ENCODE peak calls at places on chromosomes 11 and 22, in five cellular contexts. B, R, G, M and N are unnamed samples. For H3K9me2, the result is how much of the 10 kb centered on the place peaks cover.

GRCh38 chr11:61102667-61103491 is 590 bp downstream of the CD5 start:
- DNase-seq in G (no peak), B (no peak), R (no peak), M (no peak), N (no peak)

GRCh38 chr11:3021125-3021524 is 29.0 kb upstream of the NAP1L4 start:
- DNase-seq in R (peak), G (peak), B (peak), M (peak), N (peak)

GRCh38 chr11:60625262-60625661 is 74.2 kb upstream of the MS4A8 start:
- DNase-seq in G (peak), R (peak), B (peak), M (peak), N (peak)

GRCh38 chr22:26161746-26162145 is 7.5 kb upstream of the SEZ6L start:
- DNase-seq in B (no peak), R (no peak), M (no peak), G (no peak), N (no peak)

GRCh38 chr11:61367406-61367805 is 5.2 kb downstream of the TMEM138 start:
- DNase-seq in R (no peak), G (no peak), B (no peak), M (no peak), N (no peak)

GRCh38 chr11:110298298-110298765 is 1.9 kb upstream of the RDX start:
- DNase-seq in R (no peak), M (peak), B (no peak), G (no peak), N (peak)

GRCh38 chr11:131025020-131025419 is 108.7 kb upstream of the SNX19 start:
- DNase-seq in R (no peak), G (peak), M (peak), B (peak), N (peak)

GRCh38 chr22:42964994-42965699 is 49.8 kb downstream of the PACSIN2 start:
- DNase-seq in G (no peak), B (no peak), R (no peak), M (peak), N (no peak)

GRCh38 chr22:49691256-49691655 is 136.4 kb downstream of the BRD1 start:
- DNase-seq in B (no peak), G (no peak), R (no peak), M (no peak), N (no peak)

GRCh38 chr22:38415561-38416321 is 39.3 kb downstream of the KCNJ4 start:
- DNase-seq in B (no peak), M (no peak), G (peak), R (no peak), N (peak)

GRCh38 chr11:62324738-62325556 is 12.3 kb upstream of the ASRGL1 start:
- DNase-seq in R (peak), M (peak), G (peak), B (peak), N (peak)

GRCh38 chr11:116736763-116737162 is 36.0 kb downstream of the BUD13 start:
- DNase-seq in G (peak), B (peak), M (peak), R (no peak), N (no peak)

GRCh38 chr11:73177380-73178091 is 35.4 kb upstream of the FCHSD2 start:
- DNase-seq in G (no peak), R (no peak), M (peak), B (peak), N (no peak)

GRCh38 chr11:76763573-76764348 is 19.4 kb upstream of the TSKU start:
- DNase-seq in M (peak), B (peak), R (no peak), G (no peak), N (no peak)

GRCh38 chr11:85965202-85965601 is 103.7 kb downstream of the PICALM start:
- DNase-seq in M (no peak), B (peak), G (no peak), R (no peak), N (no peak)

GRCh38 chr11:118051611-118052461 is 25.0 kb upstream of the TMPRSS4 start:
- DNase-seq in M (no peak), G (no peak), B (no peak), R (peak), N (no peak)

GRCh38 chr11:118641463-118642019 is 34.1 kb downstream of the PHLDB1 start:
- DNase-seq in R (peak), B (no peak), M (peak), G (no peak), N (peak)

GRCh38 chr11:67120881-67121710 is 2.0 kb downstream of the KDM2A start:
- DNase-seq in M (peak), R (peak), G (no peak), B (peak), N (peak)

DNA sequence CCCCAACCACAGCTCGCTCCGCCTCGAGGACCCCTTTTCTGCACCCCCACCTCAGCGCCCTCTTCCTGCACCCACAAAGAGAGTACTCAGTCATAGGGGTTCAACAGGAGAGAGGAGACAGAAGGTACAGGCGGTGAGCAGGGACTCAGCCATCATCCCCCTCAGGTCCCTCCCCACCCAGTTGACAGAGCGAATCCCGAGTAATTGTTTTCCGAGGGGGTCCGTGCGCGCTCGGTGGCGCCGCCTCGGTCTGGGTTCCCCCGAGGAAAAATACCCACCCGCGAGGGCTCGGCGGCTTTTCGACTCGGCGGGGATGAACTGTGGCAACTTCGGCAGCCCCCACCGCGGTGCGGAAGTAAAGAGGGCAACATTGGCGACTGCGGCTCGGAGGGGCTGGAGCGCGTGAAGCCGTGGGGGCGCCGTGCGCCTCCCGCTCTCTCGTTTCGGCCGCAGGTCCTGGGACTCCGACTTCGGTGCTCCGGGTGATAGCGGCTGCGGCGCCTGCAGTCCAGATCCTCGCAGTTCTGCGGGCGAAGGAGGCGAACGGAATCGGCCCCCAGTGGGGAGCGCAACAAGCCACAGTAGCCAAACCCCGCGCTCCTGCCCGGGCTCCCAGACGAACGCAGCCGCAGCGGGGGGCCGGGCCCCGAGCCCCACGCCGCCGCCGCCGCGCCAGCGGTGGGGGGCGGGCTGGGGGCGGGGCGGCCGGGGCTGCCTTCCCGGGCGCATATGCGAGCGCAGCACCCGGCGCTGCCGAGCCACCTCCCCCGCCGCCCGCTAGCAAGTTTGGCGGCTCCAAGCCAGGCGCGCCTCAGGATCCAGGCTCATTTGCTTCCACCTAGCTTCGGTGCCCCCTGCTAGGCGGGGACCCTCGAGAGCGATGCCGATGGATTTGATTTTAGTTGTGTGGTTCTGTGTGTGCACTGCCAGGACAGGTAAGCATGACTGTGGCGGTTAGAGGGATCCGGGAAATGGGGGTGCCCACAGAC is at the start of gene NELL1:
- DNase-seq in B (no peak), M (no peak), G (peak), R (no peak), N (peak)
- TF ChIP-seq EZH2 in B (peak), M (no peak), G (peak), R (no peak), N (peak)

GRCh38 chr11:5151713-5152153 is 2.8 kb downstream of the OR52A1 start:
- DNase-seq in R (no peak), G (no peak), M (no peak), B (no peak), N (no peak)
- TF ChIP-seq EZH2phosphoT487 in R (no peak), G (no peak), M (no peak), B (no peak), N (no peak)

GRCh38 chr22:24414984-24415945 is 12.1 kb upstream of the ADORA2A start:
- DNase-seq in R (no peak), B (no peak), G (no peak), M (no peak), N (no peak)
- H3K9me2 ChIP-seq in R (under half), B (under half), G (under half), M (under half), N (under half)

GRCh38 chr11:1036303-1036923 is at the start of gene MUC6:
- DNase-seq in M (no peak), G (peak), B (no peak), R (no peak), N (no peak)
- TF ChIP-seq EZH2 in M (no peak), G (no peak), B (no peak), R (no peak), N (no peak)

GRCh38 chr11:9310485-9310884 is 3.9 kb downstream of the TMEM41B start:
- DNase-seq in B (no peak), M (no peak), G (no peak), R (no peak), N (no peak)

GRCh38 chr11:9314291-9315077 is at the start of gene TMEM41B:
- DNase-seq in M (peak), B (peak), R (peak), G (peak), N (peak)

GRCh38 chr11:9316334-9316733 is 1.9 kb upstream of the TMEM41B start:
- DNase-seq in B (no peak), M (no peak), R (no peak), G (no peak), N (no peak)

GRCh38 chr11:9315078-9315688 is 790 bp upstream of the TMEM41B start:
- DNase-seq in R (peak), M (no peak), G (no peak), B (no peak), N (no peak)

DNA sequence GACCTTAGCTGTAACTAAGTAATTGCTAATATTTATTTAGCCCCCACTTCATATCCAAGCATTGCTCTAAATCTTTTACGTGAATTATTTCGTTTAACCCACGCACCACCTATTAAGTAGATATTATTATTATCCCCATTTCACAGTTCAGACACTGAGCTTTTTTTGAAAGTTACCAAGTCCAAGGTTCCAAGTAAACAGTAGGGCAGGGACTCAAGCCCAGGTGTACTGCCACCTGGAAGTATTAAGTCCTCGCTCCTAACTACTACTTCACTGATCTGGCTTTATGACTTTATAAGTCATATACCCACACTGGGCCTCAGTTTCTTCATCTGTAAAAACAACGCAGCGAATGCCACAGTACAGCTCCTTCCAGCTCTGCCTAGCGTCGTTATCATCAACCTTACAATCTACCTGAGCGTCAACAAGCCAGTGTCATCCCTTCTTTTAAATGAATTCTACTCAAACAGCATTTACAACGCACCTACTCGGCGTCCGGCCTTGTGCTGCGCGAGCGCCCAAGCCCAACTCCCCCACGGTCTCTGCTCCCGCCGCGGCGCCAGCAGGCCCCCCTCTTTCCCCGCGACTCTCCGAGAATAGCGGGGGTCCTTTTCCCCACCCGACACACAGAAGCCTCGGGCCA is 624 bp downstream of the TMEM41B start:
- DNase-seq in R (peak), G (peak), B (peak), M (peak), N (peak)
- TF ChIP-seq EZH2phosphoT487 in R (no peak), G (no peak), B (no peak), M (no peak), N (no peak)

GRCh38 chr22:25149014-25149413 is 50.6 kb upstream of the CRYBB3 start:
- DNase-seq in M (no peak), B (no peak), R (no peak), G (no peak), N (no peak)
- H3K9me2 ChIP-seq in M (under half), B (under half), R (under half), G (under half), N (under half)

DNA sequence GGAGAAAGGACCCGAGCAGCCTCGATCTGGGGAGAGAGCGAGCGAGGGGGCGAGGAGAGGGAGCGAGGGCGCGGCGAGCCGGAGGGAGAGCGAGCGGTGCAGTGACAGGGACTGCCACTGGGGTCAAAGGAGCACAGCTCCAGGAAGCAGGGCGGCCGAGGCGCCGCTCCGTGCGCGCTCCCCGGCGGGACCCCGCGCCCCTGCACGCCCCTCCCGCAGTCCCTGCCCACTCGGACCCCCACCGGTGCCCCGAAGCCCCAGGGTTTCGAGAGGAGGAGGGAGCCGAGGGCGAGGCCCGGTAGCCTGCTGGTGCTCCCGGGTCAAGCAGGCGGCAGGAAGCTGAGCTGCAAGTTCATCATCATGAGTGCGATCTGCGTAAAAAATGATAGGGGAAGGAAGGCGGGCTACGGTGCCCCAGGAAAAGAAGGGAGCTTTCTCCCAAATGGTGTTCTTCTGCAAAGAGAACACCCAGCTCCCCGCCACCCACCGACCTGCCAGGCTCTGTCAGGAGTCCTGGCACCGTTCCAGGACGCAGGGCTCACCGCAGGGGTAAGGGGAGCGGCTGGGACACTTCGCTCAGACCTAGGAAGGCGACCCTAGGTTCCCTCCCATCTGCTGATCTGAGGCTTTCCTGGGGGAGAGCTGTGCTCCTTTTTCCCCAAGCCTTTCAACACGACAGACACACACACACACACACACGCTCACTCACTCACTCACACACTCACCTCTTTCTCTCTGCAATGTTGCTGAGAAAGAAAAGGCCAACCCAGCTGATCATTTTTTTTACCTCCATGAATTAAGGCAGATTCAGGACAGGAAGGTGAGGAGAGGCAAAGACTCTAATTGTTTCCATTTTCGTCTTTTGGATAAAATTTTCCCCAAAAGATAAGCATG is at the start of gene MPPED2:
- DNase-seq in R (peak), B (peak), G (peak), M (no peak), N (peak)
- TF ChIP-seq EZH2 in R (no peak), B (no peak), G (no peak), M (no peak), N (no peak)

GRCh38 chr11:69718147-69718546 is 14.3 kb upstream of the FGF19 start:
- DNase-seq in B (peak), M (peak), R (no peak), G (peak), N (peak)
- TF ChIP-seq EZH2phosphoT487 in B (no peak), M (no peak), R (no peak), G (no peak), N (no peak)

GRCh38 chr11:133694701-133695100 is 150.6 kb downstream of the SPATA19 start:
- DNase-seq in R (no peak), B (no peak), G (no peak), M (no peak), N (no peak)
- H3K9me2 ChIP-seq in R (under half), B (under half), G (under half), M (under half), N (under half)

GRCh38 chr22:29205598-29206371 is at the start of gene EMID1:
- DNase-seq in M (peak), R (peak), G (peak), B (peak), N (peak)
- TF ChIP-seq EZH2 in M (no peak), R (no peak), G (no peak), B (no peak), N (no peak)